ENCODE peak calls at places on chromosomes 11 and 22, in ten cellular contexts. P, C, Q, K, M, J, D, U, I and R are unnamed samples.

GRCh38 chr11:86811637-86812321 is 11.4 kb downstream of the PRSS23 start:
- DNase-seq in D (peak; percentile 85), U (peak; percentile 81), M (peak; percentile 76), Q (no peak), C (peak; percentile 62), P (no peak), I (no peak), K (no peak), J (no peak), R (peak; percentile 68)

GRCh38 chr11:40183073-40184064 is 1276.1 kb downstream of the LRRC4C start:
- DNase-seq in D (no peak), J (no peak), U (no peak), M (no peak), C (no peak), I (no peak), Q (no peak), K (no peak), P (no peak), R (no peak)

GRCh38 chr11:2134022-2135010 is 4.9 kb downstream of the IGF2 start:
- DNase-seq in C (no peak), D (no peak), M (no peak), U (no peak), K (no peak), Q (no peak), J (no peak), I (peak; percentile 55), P (no peak), R (no peak)

GRCh38 chr22:49517721-49518120 is 310.0 kb downstream of the BRD1 start:
- DNase-seq in P (no peak), M (peak; percentile 8), K (no peak), Q (no peak), D (no peak), U (no peak), C (no peak), J (no peak), I (no peak), R (no peak)

GRCh38 chr11:108616549-108616948 is 23.0 kb upstream of the EXPH5 start:
- DNase-seq in I (no peak), P (no peak), J (no peak), U (peak; percentile 93), D (peak; percentile 74), C (peak; percentile 7), K (no peak), M (peak; percentile 99), Q (no peak), R (no peak)

GRCh38 chr11:111845256-111846028 is 25.9 kb downstream of the ALG9 start:
- DNase-seq in U (peak; percentile 19), P (no peak), Q (no peak), J (no peak), I (no peak), C (no peak), D (no peak), M (peak; percentile 58), K (no peak), R (no peak)

GRCh38 chr22:19291218-19291579 is 320 bp downstream of the CLTCL1 start:
- DNase-seq in I (peak; percentile 86), U (peak; percentile 71), J (peak; percentile 40), K (no peak), C (no peak), D (no peak), Q (peak; percentile 78), P (peak; percentile 28), M (no peak), R (peak; percentile 73)

GRCh38 chr22:39388261-39389011 is 11.1 kb upstream of the TAB1 start:
- DNase-seq in D (peak; percentile 78), K (peak; percentile 91), M (peak; percentile 63), U (peak; percentile 87), C (peak; percentile 74), J (peak; percentile 84), I (peak; percentile 94), Q (peak; percentile 90), P (peak; percentile 82), R (peak; percentile 98)

GRCh38 chr11:134398079-134398444 is 14.0 kb downstream of the B3GAT1 start:
- DNase-seq in Q (no peak), P (no peak), I (no peak), J (no peak), U (no peak), K (no peak), D (no peak), C (no peak), M (no peak), R (no peak)

GRCh38 chr11:59767212-59767611 is 12.0 kb downstream of the STX3 start:
- DNase-seq in D (no peak), K (no peak), Q (no peak), C (no peak), I (no peak), P (peak; percentile 38), U (no peak), M (no peak), J (no peak), R (no peak)

GRCh38 chr11:86644291-86644690 is 28.1 kb downstream of the ME3 start:
- DNase-seq in Q (no peak), U (peak; percentile 74), I (no peak), C (peak; percentile 52), K (no peak), P (no peak), M (peak; percentile 49), J (no peak), D (peak; percentile 75), R (no peak)

GRCh38 chr11:100776212-100776896 is 89.3 kb downstream of the ARHGAP42 start:
- DNase-seq in I (no peak), P (no peak), Q (no peak), C (peak; percentile 86), J (no peak), U (peak; percentile 38), M (peak; percentile 98), D (peak; percentile 4), K (no peak), R (no peak)

GRCh38 chr11:126662055-126662790 is 306.7 kb downstream of the ST3GAL4 start:
- DNase-seq in I (no peak), U (no peak), M (no peak), Q (no peak), C (no peak), P (no peak), D (no peak), K (no peak), J (no peak), R (no peak)

GRCh38 chr22:19478086-19478392 is 954 bp downstream of the UFD1 start:
- DNase-seq in K (no peak), I (no peak), Q (no peak), U (peak; percentile 19), D (no peak), M (no peak), J (no peak), P (no peak), C (no peak), R (no peak)

GRCh38 chr11:103528046-103528445 is 418.8 kb downstream of the DYNC2H1 start:
- DNase-seq in K (no peak), U (no peak), Q (no peak), M (peak; percentile 51), C (peak; percentile 26), J (no peak), I (no peak), D (no peak), P (no peak), R (no peak)

GRCh38 chr11:10709299-10710086 is 15.9 kb upstream of the IRAG1 start:
- DNase-seq in C (no peak), K (no peak), D (peak; percentile 78), J (no peak), U (no peak), I (no peak), M (no peak), P (no peak), Q (no peak), R (no peak)
- H3K27ac ChIP-seq in C (no peak overlapping the region), K (no peak overlapping the region), D (peak overlapping the region; percentile 96), J (peak overlapping the region; percentile 58), U (no peak overlapping the region), I (no peak overlapping the region), M (no peak overlapping the region), P (peak overlapping the region; percentile 16), Q (no peak overlapping the region), R (no peak overlapping the region)

DNA sequence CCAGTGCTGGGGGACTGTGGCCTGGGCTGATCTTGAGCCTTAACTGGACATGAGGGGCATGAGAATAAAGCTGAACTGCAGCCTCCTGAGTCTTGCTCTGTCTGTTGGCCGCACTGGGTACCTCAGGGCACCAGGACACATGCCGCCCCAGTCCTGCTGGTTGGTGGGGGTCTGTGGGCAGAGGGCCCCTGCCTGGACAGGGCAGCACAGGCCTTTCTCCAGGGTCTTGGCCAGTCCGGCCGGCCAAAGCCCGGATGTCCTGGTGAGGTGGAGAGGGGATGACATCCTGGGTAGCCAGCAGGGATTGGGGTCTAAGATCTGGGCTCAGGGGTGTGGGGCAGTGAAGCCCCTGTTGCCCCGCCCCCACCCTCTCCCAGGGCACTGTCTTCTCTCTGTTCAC is 1.5 kb upstream of the RPS6KA4 start:
- DNase-seq in U (no peak), J (no peak), C (no peak), Q (no peak), D (no peak), M (no peak), K (no peak), P (no peak), I (peak; percentile 67), R (no peak)
- H3K4me1 ChIP-seq in U (peaks cover 16% of the 10 kb centered on the region), J (peaks cover 21% of the 10 kb centered on the region), C (peaks cover 20% of the 10 kb centered on the region), Q (peaks cover 32% of the 10 kb centered on the region), D (peaks cover 27% of the 10 kb centered on the region), M (peaks cover 36% of the 10 kb centered on the region), K (peaks cover 15% of the 10 kb centered on the region), P (peaks cover 23% of the 10 kb centered on the region), I (peaks cover 19% of the 10 kb centered on the region), R (peaks cover 21% of the 10 kb centered on the region)

DNA sequence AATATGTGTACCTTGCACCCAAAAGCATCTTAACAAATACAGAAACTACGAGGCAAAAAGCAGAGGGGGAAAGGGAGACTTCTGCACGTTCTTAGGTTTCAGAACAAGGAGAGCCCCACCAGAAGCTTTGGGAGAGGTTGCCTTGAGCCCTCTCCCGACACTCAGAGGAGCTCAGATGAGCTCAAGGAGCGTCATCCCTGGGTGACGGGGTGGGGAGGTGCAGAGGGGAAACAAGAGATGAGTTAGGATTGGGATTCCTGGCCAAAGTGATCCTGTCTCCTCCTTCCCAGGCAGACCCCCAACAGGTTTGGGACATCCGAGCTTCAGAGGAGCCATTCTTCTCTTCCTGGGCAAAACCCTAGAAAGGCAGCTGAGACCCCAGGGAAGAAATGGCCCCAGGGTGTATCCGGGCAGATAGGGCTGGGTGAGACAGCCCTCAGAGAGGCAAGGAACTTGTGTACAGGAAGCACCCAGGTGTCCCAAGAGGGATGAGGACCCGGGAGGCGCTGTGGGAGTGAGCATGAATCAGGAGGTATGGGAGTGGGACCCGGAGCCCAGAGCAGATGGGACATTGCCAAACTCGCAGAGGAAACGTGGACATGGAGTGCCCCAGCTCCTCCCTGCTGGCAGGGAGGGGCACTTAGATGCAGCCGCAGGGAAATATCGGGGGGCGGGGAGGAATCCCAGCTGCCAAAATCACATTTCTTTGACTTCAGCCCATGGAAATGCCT is 12.5 kb downstream of the C1QTNF6 start:
- DNase-seq in I (peak; percentile 47), K (no peak), P (no peak), D (no peak), C (no peak), J (no peak), Q (peak; percentile 56), M (no peak), U (peak; percentile 20), R (no peak)
- H3K27ac ChIP-seq in I (no peak overlapping the region), K (no peak overlapping the region), P (no peak overlapping the region), D (no peak overlapping the region), C (no peak overlapping the region), J (peak overlapping the region; percentile 78), Q (peak overlapping the region; percentile 45), M (no peak overlapping the region), U (no peak overlapping the region), R (no peak overlapping the region)

DNA sequence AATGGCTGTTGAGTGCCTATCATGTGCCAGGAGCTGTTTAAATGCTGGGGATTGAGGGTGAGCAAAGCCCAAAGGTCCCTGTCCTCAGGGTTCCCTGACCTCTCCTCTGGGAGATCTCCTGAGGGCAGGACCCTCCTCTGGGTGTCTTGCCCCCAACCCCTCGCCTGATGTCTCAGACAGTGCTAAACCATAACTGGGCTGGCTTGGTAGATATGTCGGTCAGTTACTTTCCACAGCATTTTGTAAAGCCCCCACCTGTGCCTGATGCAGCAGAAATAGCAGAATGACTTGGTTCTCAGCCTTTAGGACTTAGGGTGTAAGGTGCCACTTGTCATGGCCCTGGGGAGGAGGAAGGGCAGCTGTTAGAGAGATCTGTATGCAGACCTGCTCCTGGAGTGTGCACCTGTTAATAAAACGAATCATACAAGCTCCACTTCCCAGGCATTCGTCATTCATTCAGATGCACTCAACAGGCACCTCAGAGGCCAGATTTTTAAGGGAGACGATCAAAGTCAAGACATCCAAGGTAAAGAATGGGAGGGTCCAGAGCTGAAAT is 88.1 kb downstream of the TP53I11 start:
- DNase-seq in I (no peak), Q (no peak), M (peak; percentile 22), J (no peak), U (no peak), C (no peak), P (no peak), D (no peak), K (no peak), R (no peak)
- H3K4me1 ChIP-seq in I (peaks cover 8% of the 10 kb centered on the region), Q (peaks cover 15% of the 10 kb centered on the region), M (peaks cover 16% of the 10 kb centered on the region), J (peaks cover 11% of the 10 kb centered on the region), U (peaks cover 14% of the 10 kb centered on the region), C (peaks cover 16% of the 10 kb centered on the region), P (no peaks in the 10 kb centered on the region), D (peaks cover 22% of the 10 kb centered on the region), K (peaks cover 7% of the 10 kb centered on the region), R (peaks cover 83% of the 10 kb centered on the region)